ENCODE peak calls at places on chromosomes 1 and 21, in five cellular contexts. J is RCC 7860, I is NCI-H526, T is iris pigment epithelial cell, P is T-helper 1 cell. A is an unnamed sample.

GRCh38 chr1:243234978-243235657 is 20.0 kb downstream of the CEP170 start:
- DNase-seq in J (no peak), I (no peak), T (peak), P (no peak), A (peak)

GRCh38 chr1:94622757-94623156 is 81.2 kb upstream of the F3 start:
- DNase-seq in J (peak), I (no peak), T (peak), P (no peak), A (peak)

GRCh38 chr1:246587606-246588005 is 21.4 kb downstream of the CNST start:
- DNase-seq in J (no peak), I (no peak), T (peak), P (peak), A (no peak)

GRCh38 chr1:178594133-178594532 is 81.2 kb downstream of the TEX35 start:
- DNase-seq in J (no peak), I (no peak), T (no peak), P (no peak), A (no peak)

GRCh38 chr1:182974792-182975191 is 21.8 kb upstream of the SHCBP1L start:
- DNase-seq in J (no peak), I (no peak), T (peak), P (no peak), A (no peak)

GRCh38 chr1:56806804-56807203 is 12.4 kb downstream of the FYB2 start:
- DNase-seq in J (no peak), I (no peak), T (no peak), P (no peak), A (no peak)

GRCh38 chr1:111192643-111193519 is 7.6 kb downstream of the DENND2D start:
- DNase-seq in J (peak), I (no peak), T (peak), P (no peak), A (no peak)

GRCh38 chr1:2288308-2288707 is 60.2 kb downstream of the SKI start:
- DNase-seq in J (no peak), I (no peak), T (no peak), P (peak), A (no peak)

GRCh38 chr21:43330306-43330881 is 96.5 kb downstream of the SIK1 start:
- DNase-seq in J (no peak), I (no peak), T (no peak), P (no peak), A (no peak)

GRCh38 chr1:34642679-34643078 is 112.2 kb upstream of the GJB5 start:
- DNase-seq in J (no peak), I (no peak), T (no peak), P (no peak), A (no peak)

GRCh38 chr21:38804030-38804616 is 1.6 kb upstream of the ETS2 start:
- DNase-seq in J (no peak), I (no peak), T (peak), P (no peak), A (peak)

GRCh38 chr1:24745711-24746582 is 700 bp downstream of the CLIC4 start:
- DNase-seq in J (peak), I (peak), T (peak), P (peak), A (peak)

GRCh38 chr1:93723101-93723500 is 41.5 kb upstream of the BCAR3 start:
- DNase-seq in J (no peak), I (no peak), T (no peak), P (no peak), A (no peak)

GRCh38 chr1:165773324-165773965 is 4.8 kb upstream of the TMCO1 start:
- DNase-seq in J (peak), I (no peak), T (peak), P (no peak), A (peak)

GRCh38 chr1:11925938-11926292 is 312 bp downstream of the KIAA2013 start:
- DNase-seq in J (no peak), I (no peak), T (no peak), P (no peak), A (no peak)

GRCh38 chr1:3612123-3612522 is 815 bp upstream of the MEGF6 start:
- DNase-seq in J (no peak), I (no peak), T (no peak), P (no peak), A (no peak)

GRCh38 chr1:206074839-206075238 is 21.9 kb downstream of the RHEX start:
- DNase-seq in J (no peak), I (no peak), T (no peak), P (no peak), A (no peak)

GRCh38 chr1:117897551-117897950 is 31.9 kb downstream of the GDAP2 start:
- DNase-seq in J (no peak), I (no peak), T (peak), P (no peak), A (no peak)

A was measured in astrocyte of the spinal cord.